ENCODE peak calls at places on chromosomes 5 and 9, in seven cellular contexts. Z, M, R, K, Q, A and N are unnamed samples.

GRCh38 chr5:31934156-31934555 is 240.0 kb downstream of the GOLPH3 start:
- DNase-seq in Z (no peak), M (no peak), R (no peak), K (no peak), Q (no peak), A (no peak), N (no peak)

GRCh38 chr5:57751710-57752109 is 269.1 kb upstream of the ACTBL2 start:
- DNase-seq in Z (no peak), M (no peak), R (no peak), K (no peak), Q (no peak), A (no peak), N (no peak)

GRCh38 chr9:128145536-128145935 is 3.7 kb upstream of the LCN2 start:
- DNase-seq in Z (no peak), M (no peak), R (no peak), K (no peak), Q (peak; percentile 12), A (no peak), N (no peak)

GRCh38 chr9:121494192-121494591 is 5.5 kb downstream of the GGTA1 start:
- DNase-seq in Z (no peak), M (no peak), R (no peak), K (no peak), Q (no peak), A (no peak), N (no peak)

GRCh38 chr5:91864902-91865420 is 481.8 kb upstream of the ARRDC3 start:
- DNase-seq in Z (no peak), M (no peak), R (no peak), K (no peak), Q (no peak), A (no peak), N (no peak)

GRCh38 chr9:5089737-5090136 is 95.7 kb downstream of the INSL6 start:
- DNase-seq in Z (no peak), M (no peak), R (no peak), K (no peak), Q (no peak), A (no peak), N (no peak)

GRCh38 chr5:124644138-124644537 is 102.3 kb downstream of the ZNF608 start:
- DNase-seq in Z (no peak), M (no peak), R (no peak), K (no peak), Q (no peak), A (no peak), N (no peak)

GRCh38 chr5:1413611-1414241 is 31.5 kb downstream of the SLC6A3 start:
- DNase-seq in Z (no peak), M (peak; percentile 57), R (no peak), K (no peak), Q (peak; percentile 33), A (no peak), N (no peak)

GRCh38 chr9:115084709-115085108 is 33.2 kb downstream of the TNC start:
- DNase-seq in Z (no peak), M (no peak), R (no peak), K (no peak), Q (no peak), A (no peak), N (no peak)

GRCh38 chr5:170638454-170639220 is 134.8 kb downstream of the KCNIP1 start:
- DNase-seq in Z (peak; percentile 74), M (peak; percentile 73), R (peak; percentile 45), K (no peak), Q (no peak), A (peak; percentile 58), N (peak; percentile 82)

GRCh38 chr9:116939161-116939560 is 252.1 kb downstream of the TRIM32 start:
- DNase-seq in Z (no peak), M (no peak), R (no peak), K (no peak), Q (no peak), A (no peak), N (no peak)

GRCh38 chr9:37039065-37039464 is 5.0 kb upstream of the PAX5 start:
- DNase-seq in Z (no peak), M (no peak), R (no peak), K (no peak), Q (no peak), A (no peak), N (no peak)

GRCh38 chr5:37197340-37198050 is 51.7 kb downstream of the CPLANE1 start:
- DNase-seq in Z (no peak), M (no peak), R (no peak), K (no peak), Q (no peak), A (no peak), N (no peak)

GRCh38 chr5:151068189-151068570 is 12.7 kb downstream of the TNIP1 start:
- DNase-seq in Z (no peak), M (no peak), R (no peak), K (no peak), Q (no peak), A (no peak), N (no peak)

DNA sequence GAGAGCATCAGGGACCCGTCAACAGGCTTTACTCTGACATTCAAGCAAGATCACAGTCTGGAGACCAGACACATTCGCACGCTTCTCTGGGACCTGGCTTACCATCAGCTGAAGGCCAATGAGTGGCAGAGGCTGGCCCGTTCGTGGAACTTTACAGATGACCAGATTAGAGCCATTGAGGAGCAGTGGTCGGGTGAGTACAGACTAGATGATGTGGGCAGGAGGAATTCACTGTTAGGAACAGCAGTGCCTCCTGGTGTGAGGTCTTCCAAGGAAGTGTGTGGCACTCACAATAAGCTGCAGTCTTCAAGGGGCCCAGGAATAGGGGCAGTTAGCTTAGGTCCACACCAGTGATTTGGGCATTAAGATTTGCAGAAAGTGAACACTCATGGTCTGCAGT is 50.4 kb downstream of the POC5 start:
- DNase-seq in Z (no peak), M (no peak), R (no peak), K (no peak), Q (no peak), A (no peak), N (peak; percentile 71)
- TF ChIP-seq CTCF in Z (no peak), M (no peak), R (no peak), K (no peak), Q (no peak), A (no peak), N (peak; percentile 44)

GRCh38 chr9:131387394-131387793 is 6.5 kb upstream of the PRRC2B start:
- DNase-seq in Z (no peak), M (no peak), R (no peak), K (no peak), Q (no peak), A (no peak), N (no peak)
- TF ChIP-seq CTCF in Z (no peak), M (no peak), R (no peak), K (no peak), Q (no peak), A (no peak), N (no peak)

DNA sequence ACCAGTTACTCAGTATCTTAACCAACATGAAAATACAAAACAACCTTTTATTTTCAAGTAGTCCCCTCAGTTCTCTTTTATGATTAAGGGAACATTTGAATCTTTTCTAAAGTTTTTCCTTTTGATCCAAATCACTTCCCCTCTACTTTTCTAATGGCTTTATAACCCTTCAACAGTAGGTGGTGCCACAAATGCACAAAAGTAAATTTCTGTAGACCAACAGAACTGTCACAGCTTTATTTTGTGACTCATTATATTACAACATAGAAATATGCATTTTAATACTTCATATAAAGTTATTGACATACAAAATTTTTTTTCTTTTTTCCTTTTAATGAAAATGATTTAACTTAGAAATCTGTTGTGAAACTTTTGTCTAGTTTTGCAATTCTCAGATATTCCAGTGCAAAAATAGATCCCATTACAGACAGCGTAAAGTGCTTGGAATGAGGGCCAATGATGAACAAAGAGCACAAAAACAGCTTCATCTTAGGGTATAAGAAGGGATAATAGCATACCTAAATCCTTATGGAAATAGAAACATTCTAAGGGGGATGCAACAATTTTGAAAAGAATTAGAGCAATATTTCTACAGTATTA is 17.0 kb downstream of the NIPSNAP3B start:
- DNase-seq in Z (no peak), M (no peak), R (no peak), K (no peak), Q (no peak), A (no peak), N (no peak)
- TF ChIP-seq CTCF in Z (peak; percentile 29), M (no peak), R (no peak), K (peak; percentile 54), Q (peak; percentile 39), A (no peak), N (peak; percentile 54)

GRCh38 chr5:6478793-6479192 is 30.1 kb downstream of the UBE2QL1 start:
- DNase-seq in Z (no peak), M (no peak), R (no peak), K (no peak), Q (no peak), A (no peak), N (peak; percentile 49)

GRCh38 chr5:6484446-6484845 is 35.8 kb downstream of the UBE2QL1 start:
- DNase-seq in Z (no peak), M (no peak), R (no peak), K (no peak), Q (no peak), A (no peak), N (no peak)

GRCh38 chr5:6483880-6484382 is 35.3 kb downstream of the UBE2QL1 start:
- DNase-seq in Z (no peak), M (no peak), R (no peak), K (no peak), Q (no peak), A (no peak), N (no peak)

GRCh38 chr5:6482735-6483134 is 34.1 kb downstream of the UBE2QL1 start:
- DNase-seq in Z (no peak), M (no peak), R (no peak), K (no peak), Q (no peak), A (no peak), N (no peak)

DNA sequence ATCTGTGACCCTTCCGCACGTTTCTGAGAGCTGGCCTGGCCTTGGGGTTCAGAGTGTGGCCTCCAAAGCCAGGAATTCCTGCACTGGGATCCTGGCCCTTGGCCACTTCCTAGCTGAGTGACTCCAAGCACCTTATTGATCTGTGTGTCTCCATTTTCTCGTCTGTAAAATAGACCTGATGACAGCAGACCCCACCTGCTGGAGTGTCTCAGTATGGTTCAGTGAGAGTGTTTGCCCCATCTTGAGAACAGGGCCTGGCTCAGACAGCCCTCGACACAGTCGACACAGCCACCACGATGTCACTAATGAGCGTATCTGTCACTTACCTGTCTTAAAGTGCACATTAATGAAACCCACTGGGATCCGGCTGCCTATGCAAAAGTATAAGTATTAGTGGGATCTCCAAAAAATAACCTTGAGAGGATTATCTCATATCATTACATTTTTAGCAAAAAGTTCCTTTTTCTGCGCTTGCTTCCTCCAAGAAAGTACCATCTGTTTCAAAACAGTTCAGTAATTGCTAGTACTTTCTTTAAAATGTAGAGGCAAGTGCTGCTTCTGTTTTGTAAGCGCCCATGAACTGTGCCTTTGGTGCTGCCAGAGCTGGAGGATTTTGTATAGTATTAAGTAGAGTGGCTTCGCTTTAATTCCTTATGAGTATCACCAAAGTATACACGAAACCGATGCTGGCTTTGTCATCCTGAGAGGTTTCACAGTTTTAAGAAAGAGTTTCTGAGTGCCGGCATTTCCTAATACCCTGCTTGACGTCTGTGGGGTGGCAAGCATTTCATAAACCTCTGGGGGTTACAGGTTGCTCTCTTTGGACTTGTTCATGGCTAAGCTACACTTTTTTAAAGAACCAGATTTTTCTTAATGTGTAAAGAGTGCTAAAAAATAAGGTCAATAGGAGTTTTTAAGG is 31.7 kb downstream of the UBE2QL1 start:
- DNase-seq in Z (no peak), M (no peak), R (no peak), K (no peak), Q (no peak), A (no peak), N (no peak)
- TF ChIP-seq CTCF in Z (no peak), M (no peak), R (no peak), K (no peak), Q (no peak), A (no peak), N (peak; percentile 18)

GRCh38 chr9:99299214-99300102 is 77.4 kb downstream of the SEC61B start:
- DNase-seq in Z (no peak), M (no peak), R (no peak), K (peak; percentile 33), Q (no peak), A (no peak), N (no peak)
- TF ChIP-seq CTCF in Z (no peak), M (no peak), R (no peak), K (no peak), Q (no peak), A (no peak), N (peak; percentile 50)

GRCh38 chr5:134175874-134176522 is 752 bp downstream of the SKP1 start:
- DNase-seq in Z (no peak), M (peak; percentile 68), R (no peak), K (no peak), Q (no peak), A (no peak), N (no peak)
- TF ChIP-seq CTCF in Z (no peak), M (no peak), R (no peak), K (no peak), Q (no peak), A (no peak), N (no peak)